ENCODE peak calls at places on chromosomes 6 and 20, in six cellular contexts. N is left cardiac atrium; I is NCI-H1092 treated with DMSO at 0.1 percent for 48 hours; V is activated CD4-positive, alpha-beta T cell treated with anti-CD3 and anti-CD28 coated beads for 24 hours; R is AG08395; K is HEK293T. Z is an unnamed sample.

GRCh38 chr6:148240463-148240845 is 102.2 kb upstream of the SASH1 start:
- DNase-seq in N (peak), I (no peak), V (no peak), R (peak), K (no peak), Z (no peak)

GRCh38 chr20:52130406-52130805 is 61.2 kb downstream of the ZFP64 start:
- DNase-seq in N (no peak), I (no peak), V (no peak), R (no peak), K (no peak), Z (no peak)

GRCh38 chr20:61733216-61733615 is 332.5 kb downstream of the TAF4 start:
- DNase-seq in N (no peak), I (no peak), V (no peak), R (no peak), K (no peak), Z (peak)

GRCh38 chr20:48821261-48821910 is 6.4 kb downstream of the PREX1 start:
- DNase-seq in N (no peak), I (no peak), V (no peak), R (no peak), K (no peak), Z (no peak)

GRCh38 chr6:30880563-30881252 is 3.6 kb upstream of the DDR1 start:
- DNase-seq in N (no peak), I (peak), V (no peak), R (no peak), K (no peak), Z (peak)

GRCh38 chr20:8089668-8090067 is 42.4 kb upstream of the PLCB1 start:
- DNase-seq in N (no peak), I (no peak), V (no peak), R (no peak), K (no peak), Z (no peak)

GRCh38 chr6:32622545-32623401 is 14.4 kb upstream of the HLA-DQA1 start:
- DNase-seq in N (no peak), I (no peak), V (peak), R (no peak), K (peak), Z (no peak)

GRCh38 chr6:131177996-131178395 is 42.7 kb downstream of the AKAP7 start:
- DNase-seq in N (no peak), I (no peak), V (no peak), R (no peak), K (no peak), Z (no peak)

GRCh38 chr6:1592852-1593251 is 16.9 kb upstream of the FOXC1 start:
- DNase-seq in N (no peak), I (no peak), V (no peak), R (no peak), K (no peak), Z (no peak)

GRCh38 chr6:118697554-118697953 is 46.2 kb upstream of the CEP85L start:
- DNase-seq in N (no peak), I (no peak), V (no peak), R (no peak), K (no peak), Z (no peak)

Z was measured in posterior vena cava.